ENCODE peak calls at places on chromosome 20, in four cellular contexts. A is epithelial cell of prostate, N is IMR-90, E is hepatocyte. X is an unnamed sample.

GRCh38 chr20:17652411-17652810 is 29.6 kb downstream of the RRBP1 start:
- DNase-seq in A (no peak), E (no peak), N (no peak), X (no peak)

GRCh38 chr20:48614593-48615274 is 213.1 kb downstream of the PREX1 start:
- DNase-seq in E (no peak), A (no peak), N (no peak), X (peak; percentile 90)

GRCh38 chr20:44678990-44679611 is 27.6 kb upstream of the ADA start:
- DNase-seq in A (no peak), E (no peak), N (no peak), X (no peak)

GRCh38 chr20:23441850-23442313 is 2.4 kb downstream of the CSTL1 start:
- DNase-seq in N (peak; percentile 72), A (no peak), E (peak; percentile 86), X (peak; percentile 83)

GRCh38 chr20:39775110-39775509 is 813.0 kb downstream of the DHX35 start:
- DNase-seq in A (peak; percentile 56), E (no peak), N (no peak), X (peak; percentile 23)

GRCh38 chr20:23049201-23049932 is at the start of gene THBD:
- DNase-seq in N (peak; percentile 12), A (no peak), E (peak; percentile 84), X (peak; percentile 92)

GRCh38 chr20:61924858-61925554 is 140.7 kb downstream of the TAF4 start:
- DNase-seq in A (no peak), E (no peak), N (no peak), X (no peak)

GRCh38 chr20:47733892-47734291 is 51.4 kb downstream of the SULF2 start:
- DNase-seq in E (no peak), N (no peak), A (no peak), X (no peak)

GRCh38 chr20:60837386-60837785 is 414.7 kb upstream of the CDH4 start:
- DNase-seq in A (no peak), N (no peak), E (no peak), X (no peak)

GRCh38 chr20:51884561-51884960 is 82.2 kb upstream of the SALL4 start:
- DNase-seq in N (peak; percentile 10), A (no peak), E (no peak), X (no peak)

GRCh38 chr20:50292324-50293243 is 102.0 kb downstream of the CEBPB start:
- DNase-seq in E (peak; percentile 85), A (no peak), N (peak; percentile 99), X (peak; percentile 85)

GRCh38 chr20:50289581-50289980 is 99.0 kb downstream of the CEBPB start:
- DNase-seq in E (no peak), A (no peak), N (no peak), X (no peak)

GRCh38 chr20:50290815-50291214 is 100.2 kb downstream of the CEBPB start:
- DNase-seq in N (no peak), A (no peak), E (no peak), X (no peak)

GRCh38 chr20:50293244-50294139 is 102.9 kb downstream of the CEBPB start:
- DNase-seq in A (no peak), E (no peak), N (no peak), X (no peak)

GRCh38 chr20:50291428-50292323 is 101.0 kb downstream of the CEBPB start:
- DNase-seq in A (no peak), E (no peak), N (no peak), X (no peak)
- H3K27ac ChIP-seq in A (no peak overlapping the region), E (peak overlapping the region; percentile 79), N (peak overlapping the region; percentile 88), X (peak overlapping the region; percentile 80)

GRCh38 chr20:8231038-8231437 is 99.0 kb downstream of the PLCB1 start:
- DNase-seq in A (no peak), N (no peak), E (no peak), X (no peak)

GRCh38 chr20:8229090-8229489 is 97.0 kb downstream of the PLCB1 start:
- DNase-seq in A (no peak), N (no peak), E (no peak), X (no peak)

GRCh38 chr20:8234580-8234979 is 102.5 kb downstream of the PLCB1 start:
- DNase-seq in N (no peak), A (no peak), E (no peak), X (no peak)
- H3K27ac ChIP-seq in N (no peak overlapping the region), A (no peak overlapping the region), E (no peak overlapping the region), X (no peak overlapping the region)

GRCh38 chr20:38094373-38094775 is 60.8 kb downstream of the RPRD1B start:
- DNase-seq in A (no peak), N (peak; percentile 85), E (peak; percentile 43), X (peak; percentile 54)
- H3K27ac ChIP-seq in A (peak overlapping the region; percentile 70), N (no peak overlapping the region), E (peak overlapping the region; percentile 85), X (no peak overlapping the region)

GRCh38 chr20:8232332-8232731 is 100.3 kb downstream of the PLCB1 start:
- DNase-seq in E (no peak), A (no peak), N (no peak), X (no peak)
- H3K27ac ChIP-seq in E (no peak overlapping the region), A (no peak overlapping the region), N (no peak overlapping the region), X (no peak overlapping the region)

DNA sequence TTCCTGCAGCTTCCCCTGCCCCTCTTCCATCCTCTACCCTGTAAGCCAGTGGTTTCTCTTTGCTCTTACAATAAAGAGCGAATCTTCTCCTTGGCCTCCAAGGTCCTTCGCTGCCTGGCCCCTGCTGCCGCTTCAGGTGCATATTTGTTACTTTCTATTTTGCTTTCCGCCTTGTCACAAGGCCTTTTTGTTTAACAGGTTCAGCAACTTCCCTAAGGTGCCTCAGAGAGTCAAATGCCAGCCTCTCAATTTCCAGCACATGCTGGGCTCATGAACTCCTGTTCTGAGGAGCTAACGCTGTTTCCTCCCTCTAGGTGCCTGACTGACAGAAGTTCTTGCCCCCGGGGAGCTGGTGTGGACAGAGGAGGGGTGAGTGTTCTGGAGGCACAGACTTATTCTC is 42.4 kb upstream of the EPB41L1 start:
- DNase-seq in A (no peak), E (no peak), N (no peak), X (no peak)
- H3K27ac ChIP-seq in A (no peak overlapping the region), E (peak overlapping the region; percentile 48), N (no peak overlapping the region), X (no peak overlapping the region)

GRCh38 chr20:4067600-4068261 is 52.4 kb upstream of the RNF24 start:
- DNase-seq in A (no peak), N (peak; percentile 88), E (no peak), X (peak; percentile 62)
- H3K27ac ChIP-seq in A (peak overlapping the region; percentile 44), N (no peak overlapping the region), E (no peak overlapping the region), X (peak overlapping the region; percentile 80)

GRCh38 chr20:59161626-59162170 is 1.9 kb upstream of the ZNF831 start:
- DNase-seq in N (no peak), E (no peak), A (no peak), X (no peak)

GRCh38 chr20:59165389-59165785 is 1.8 kb downstream of the ZNF831 start:
- DNase-seq in E (peak; percentile 41), A (no peak), N (no peak), X (no peak)

GRCh38 chr20:59163641-59164530 is at the start of gene ZNF831:
- DNase-seq in A (no peak), N (no peak), E (no peak), X (no peak)

GRCh38 chr20:59164681-59165388 is 1.2 kb downstream of the ZNF831 start:
- DNase-seq in A (no peak), E (no peak), N (no peak), X (no peak)

DNA sequence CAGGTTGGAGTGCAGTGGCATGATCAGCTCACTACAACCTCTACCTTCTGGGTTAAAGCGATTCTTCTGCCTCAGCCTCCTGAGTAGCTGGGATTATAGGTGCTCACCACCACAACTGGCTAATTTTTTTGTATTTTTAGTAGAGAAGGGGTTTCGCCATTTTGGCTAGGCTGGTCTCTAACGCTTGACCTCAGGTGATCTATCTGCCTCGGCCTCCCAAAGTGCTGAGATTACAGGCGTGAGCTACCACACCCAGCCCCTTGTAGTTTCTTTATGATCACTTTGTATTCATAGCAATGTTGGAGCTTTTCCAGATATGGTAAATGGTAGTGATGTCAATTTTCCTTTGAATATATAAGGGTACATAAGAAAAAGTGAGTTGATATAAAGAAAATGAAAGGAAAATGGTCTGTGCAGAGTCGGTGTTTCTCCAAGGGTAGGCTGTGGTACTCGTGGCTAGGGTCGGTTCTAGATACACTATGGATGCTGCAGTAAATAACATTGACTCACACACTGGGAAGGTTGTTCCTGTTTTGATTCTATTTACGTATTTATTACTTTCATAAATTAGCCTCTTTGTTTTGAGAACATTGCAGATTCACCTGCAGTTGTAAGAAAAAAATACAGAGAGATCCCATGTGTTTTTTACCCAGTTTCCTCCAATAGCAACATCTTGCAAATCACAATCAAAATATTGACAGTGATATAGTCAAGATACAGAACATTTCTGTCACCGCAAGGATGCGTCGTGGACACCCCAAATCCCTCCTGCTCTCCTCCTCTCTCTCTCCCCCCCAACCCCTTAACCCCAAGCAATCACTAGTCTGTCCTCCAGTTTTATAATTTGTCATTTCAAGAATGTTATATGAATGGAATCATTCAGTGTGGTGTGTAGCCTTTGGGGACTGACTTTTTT is 2.4 kb downstream of the ZNF831 start:
- DNase-seq in N (no peak), E (no peak), A (no peak), X (no peak)
- H3K27ac ChIP-seq in N (no peak overlapping the region), E (peak overlapping the region; percentile 26), A (no peak overlapping the region), X (no peak overlapping the region)

GRCh38 chr20:50790651-50791277 is 4.1 kb upstream of the BCAS4 start:
- DNase-seq in N (peak; percentile 85), A (peak; percentile 49), E (peak; percentile 97), X (peak; percentile 98)
- H3K27ac ChIP-seq in N (peak overlapping the region; percentile 77), A (peak overlapping the region; percentile 73), E (peak overlapping the region; percentile 97), X (peak overlapping the region; percentile 85)

GRCh38 chr20:57693670-57694329 is 16.0 kb downstream of the PMEPA1 start:
- DNase-seq in E (no peak), N (no peak), A (no peak), X (no peak)

GRCh38 chr20:57694481-57694880 is 15.3 kb downstream of the PMEPA1 start:
- DNase-seq in N (no peak), E (no peak), A (no peak), X (no peak)

GRCh38 chr20:57696401-57696961 is 13.3 kb downstream of the PMEPA1 start:
- DNase-seq in A (no peak), N (no peak), E (no peak), X (no peak)

GRCh38 chr20:57695940-57696339 is 13.9 kb downstream of the PMEPA1 start:
- DNase-seq in A (no peak), N (no peak), E (no peak), X (no peak)

DNA sequence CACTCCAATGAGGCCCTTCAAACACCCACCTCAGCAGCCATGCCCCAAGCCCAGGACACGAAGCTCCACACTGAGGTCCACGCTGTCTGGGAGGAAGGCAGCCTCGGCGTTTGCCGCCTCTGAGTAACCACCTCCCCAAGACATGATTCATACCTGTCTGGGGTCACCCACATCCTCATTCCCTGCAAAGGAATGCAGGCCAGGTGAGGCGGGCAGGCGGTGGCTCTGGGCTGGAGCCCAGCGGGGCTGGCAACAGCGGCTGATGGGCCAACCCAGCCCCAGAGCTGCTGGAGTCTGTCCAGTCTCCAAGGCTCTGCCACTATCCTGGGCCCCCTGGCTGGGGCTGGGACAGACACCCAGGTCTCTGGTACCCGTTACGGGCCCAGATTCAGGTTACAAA is 14.8 kb downstream of the PMEPA1 start:
- DNase-seq in E (no peak), N (no peak), A (peak; percentile 87), X (peak; percentile 97)
- H3K27ac ChIP-seq in E (no peak overlapping the region), N (no peak overlapping the region), A (peak overlapping the region; percentile 99), X (peak overlapping the region; percentile 96)

X was measured in RWPE1.